ENCODE peak calls at places on chromosomes 6 and 20, in five cellular contexts. Q is ascending aorta; X is NCI-H510A; V is NK-92 treated with Interleukin-12 subunit alpha and Interleukin-12 subunit beta, amount 100 ng/mL, for 24 hours; D is HFF-Myc. P is an unnamed sample.

GRCh38 chr6:5541751-5542432 is 280.6 kb downstream of the FARS2 start:
- DNase-seq in D (no peak), Q (no peak), V (no peak), X (no peak), P (no peak)

GRCh38 chr6:48840896-48841295 is 622.2 kb downstream of the MMUT start:
- DNase-seq in V (no peak), Q (no peak), D (no peak), X (no peak), P (no peak)

GRCh38 chr20:36491901-36492617 is 49.3 kb upstream of the MYL9 start:
- DNase-seq in X (no peak), Q (no peak), V (peak), D (no peak), P (no peak)

GRCh38 chr20:4813839-4814695 is 92.4 kb downstream of the PRND start:
- DNase-seq in Q (no peak), X (no peak), D (no peak), V (no peak), P (peak)

GRCh38 chr6:161001421-161001820 is 9.9 kb downstream of the MAP3K4 start:
- DNase-seq in V (no peak), D (no peak), X (peak), Q (no peak), P (no peak)

GRCh38 chr6:88566746-88567534 is 396.5 kb downstream of the RNGTT start:
- DNase-seq in D (no peak), V (no peak), Q (no peak), X (no peak), P (peak)

GRCh38 chr20:58718121-58718563 is 25.5 kb downstream of the NPEPL1 start:
- DNase-seq in D (no peak), Q (no peak), X (no peak), V (no peak), P (no peak)

GRCh38 chr6:69774740-69775350 is 22.0 kb downstream of the LMBRD1 start:
- DNase-seq in D (no peak), V (no peak), Q (no peak), X (no peak), P (no peak)

GRCh38 chr6:156969233-156969632 is 192.1 kb downstream of the ARID1B start:
- DNase-seq in X (no peak), D (no peak), Q (no peak), V (no peak), P (no peak)

GRCh38 chr6:89972024-89972381 is 77.7 kb downstream of the GJA10 start:
- DNase-seq in D (no peak), Q (no peak), V (no peak), X (no peak), P (no peak)

GRCh38 chr6:151084275-151084674 is 155.5 kb upstream of the AKAP12 start:
- DNase-seq in V (no peak), D (no peak), X (no peak), Q (no peak), P (no peak)

GRCh38 chr6:110949679-110950285 is 8.7 kb upstream of the GTF3C6 start:
- DNase-seq in X (no peak), D (no peak), Q (no peak), V (no peak), P (no peak)

GRCh38 chr20:1185316-1185741 is 548 bp upstream of the TMEM74B start:
- DNase-seq in D (no peak), X (peak), V (no peak), Q (no peak), P (peak)

GRCh38 chr6:143647712-143648111 is 30.1 kb upstream of the PHACTR2 start:
- DNase-seq in V (no peak), X (no peak), D (no peak), Q (no peak), P (no peak)

GRCh38 chr20:48957521-48957920 is 36.0 kb downstream of the ARFGEF2 start:
- DNase-seq in V (no peak), D (no peak), X (no peak), Q (no peak), P (no peak)

GRCh38 chr20:15643713-15644112 is 929.5 kb downstream of the KIF16B start:
- DNase-seq in V (no peak), Q (no peak), D (no peak), X (no peak), P (peak)

GRCh38 chr6:119428647-119429046 is 79.1 kb upstream of the MAN1A1 start:
- DNase-seq in Q (no peak), V (no peak), X (no peak), D (no peak), P (no peak)

GRCh38 chr6:22956029-22956715 is 386.8 kb downstream of the HDGFL1 start:
- DNase-seq in V (no peak), X (no peak), D (no peak), Q (no peak), P (no peak)

GRCh38 chr6:138719011-138719635 is 54.4 kb upstream of the CCDC28A start:
- DNase-seq in Q (no peak), X (no peak), D (no peak), V (no peak), P (no peak)

GRCh38 chr6:43256670-43257664 is 13.7 kb downstream of the TTBK1 start:
- DNase-seq in Q (no peak), D (no peak), X (no peak), V (no peak), P (no peak)

GRCh38 chr6:40389176-40389767 is 197.9 kb downstream of the LRFN2 start:
- DNase-seq in X (no peak), D (no peak), V (no peak), Q (no peak), P (no peak)

GRCh38 chr6:154510144-154510905 is at the start of gene CNKSR3:
- DNase-seq in X (peak), V (no peak), D (peak), Q (peak), P (peak)

GRCh38 chr6:88780714-88781389 is 182.6 kb downstream of the RNGTT start:
- DNase-seq in Q (no peak), X (peak), D (peak), V (peak), P (peak)

GRCh38 chr6:136757150-136757549 is 35.1 kb downstream of the MAP3K5 start:
- DNase-seq in Q (no peak), D (no peak), X (no peak), V (no peak), P (no peak)

GRCh38 chr20:34703573-34704176 is 469 bp upstream of the TP53INP2 start:
- DNase-seq in Q (no peak), D (no peak), V (no peak), X (no peak), P (no peak)

GRCh38 chr6:140346461-140346860 is 972.0 kb upstream of the CITED2 start:
- DNase-seq in X (no peak), Q (no peak), D (no peak), V (no peak), P (no peak)

GRCh38 chr6:142746524-142746923 is 198.5 kb downstream of the HIVEP2 start:
- DNase-seq in V (no peak), Q (no peak), X (no peak), D (no peak), P (peak)

GRCh38 chr6:20454201-20454824 is 52.6 kb downstream of the E2F3 start:
- DNase-seq in V (no peak), D (no peak), X (no peak), Q (no peak), P (no peak)

GRCh38 chr6:126380072-126380583 is 40.2 kb downstream of the CENPW start:
- DNase-seq in X (no peak), Q (no peak), V (no peak), D (no peak), P (no peak)

GRCh38 chr6:161439093-161439492 is 165.2 kb upstream of the AGPAT4 start:
- DNase-seq in X (no peak), D (peak), V (no peak), Q (no peak), P (no peak)

GRCh38 chr20:13436530-13436929 is 202.2 kb downstream of the TASP1 start:
- DNase-seq in X (no peak), Q (no peak), V (no peak), D (no peak), P (no peak)

GRCh38 chr20:10641467-10641866 is 32.3 kb downstream of the JAG1 start:
- DNase-seq in Q (no peak), D (no peak), X (no peak), V (no peak), P (no peak)

GRCh38 chr6:6749791-6750434 is 161.4 kb downstream of the LY86 start:
- DNase-seq in D (peak), Q (peak), X (no peak), V (no peak), P (peak)

GRCh38 chr6:170063431-170063830 is 227.4 kb downstream of the DLL1 start:
- DNase-seq in X (no peak), V (no peak), D (no peak), Q (no peak), P (no peak)

GRCh38 chr6:97215157-97215769 is 67.8 kb downstream of the MMS22L start:
- DNase-seq in V (no peak), X (no peak), D (peak), Q (no peak), P (peak)

GRCh38 chr20:44888226-44889103 is 3.0 kb downstream of the YWHAB start:
- DNase-seq in X (no peak), Q (no peak), V (no peak), D (no peak), P (no peak)